ENCODE peak calls at places on chromosomes 12 and 14, in four cellular contexts. A, J, Y and S are unnamed samples. For H3K4me1, the result is how much of the 10 kb centered on the place peaks cover.

GRCh38 chr14:53655080-53655785 is 301.4 kb downstream of the BMP4 start:
- DNase-seq in J (no peak), Y (no peak), A (no peak), S (no peak)

GRCh38 chr12:98847242-98847641 is 202.2 kb downstream of the APAF1 start:
- DNase-seq in A (no peak), J (no peak), Y (no peak), S (no peak)

GRCh38 chr12:18750087-18750486 is 12.2 kb downstream of the CAPZA3 start:
- DNase-seq in Y (no peak), J (peak), A (no peak), S (no peak)

GRCh38 chr12:103809154-103809553 is 31.9 kb downstream of the NT5DC3 start:
- DNase-seq in Y (no peak), A (no peak), J (no peak), S (no peak)

GRCh38 chr12:15886372-15887042 is 4.3 kb downstream of the STRAP start:
- DNase-seq in A (peak), J (no peak), Y (no peak), S (no peak)

GRCh38 chr12:94282675-94283074 is 134.3 kb downstream of the PLXNC1 start:
- DNase-seq in Y (no peak), J (no peak), A (no peak), S (no peak)

GRCh38 chr12:121250359-121250758 is 40.4 kb downstream of the P2RX4 start:
- DNase-seq in J (no peak), A (no peak), Y (no peak), S (no peak)

GRCh38 chr12:4353785-4354208 is 25.7 kb downstream of the FGF23 start:
- DNase-seq in A (peak), J (no peak), Y (no peak), S (no peak)

GRCh38 chr12:130742112-130742511 is 26.0 kb upstream of the RIMBP2 start:
- DNase-seq in Y (no peak), A (no peak), J (no peak), S (no peak)

GRCh38 chr12:53169644-53170043 is 10.9 kb upstream of the ZNF740 start:
- DNase-seq in J (no peak), Y (no peak), A (no peak), S (no peak)

GRCh38 chr12:12265571-12266388 is 1.1 kb downstream of the LRP6 start:
- DNase-seq in J (peak), Y (no peak), A (peak), S (no peak)

GRCh38 chr12:69527506-69528272 is 57.5 kb downstream of the FRS2 start:
- DNase-seq in Y (no peak), J (peak), A (no peak), S (no peak)

GRCh38 chr14:81323621-81324400 is 76.3 kb downstream of the STON2 start:
- DNase-seq in J (no peak), Y (no peak), A (peak), S (no peak)

GRCh38 chr12:121114019-121114639 is 18.5 kb upstream of the P2RX7 start:
- DNase-seq in J (no peak), A (no peak), Y (no peak), S (no peak)

GRCh38 chr12:48489012-48489411 is 6.7 kb downstream of the C12orf54 start:
- DNase-seq in A (no peak), J (peak), Y (no peak), S (no peak)

GRCh38 chr12:27382924-27383323 is 50.3 kb downstream of the BMAL2 start:
- DNase-seq in Y (no peak), A (no peak), J (no peak), S (no peak)

GRCh38 chr14:72369106-72369505 is 436.9 kb downstream of the RGS6 start:
- DNase-seq in A (no peak), J (no peak), Y (no peak), S (no peak)

DNA sequence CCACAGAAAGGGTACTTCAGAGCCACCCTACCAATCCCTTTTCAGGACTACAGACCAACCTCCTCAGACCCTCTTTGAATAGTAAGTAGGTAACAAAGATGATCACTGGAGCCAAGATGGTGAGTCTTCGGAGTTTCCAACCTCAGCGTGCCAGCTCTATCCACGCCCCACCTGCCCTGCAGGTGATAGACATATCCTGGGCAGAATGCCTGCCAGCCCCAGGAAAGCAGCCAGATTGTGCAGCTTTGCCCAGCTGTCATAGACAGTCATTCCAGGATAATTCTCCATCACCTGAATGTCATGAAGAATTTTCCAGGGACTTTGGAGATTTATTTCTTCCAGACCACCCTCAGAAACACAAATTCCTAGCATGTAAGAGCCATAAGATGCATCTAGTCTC is 434.4 kb downstream of the RGS6 start:
- DNase-seq in A (no peak), Y (no peak), J (no peak), S (no peak)
- TF ChIP-seq POLR2A in A (no peak), Y (no peak), J (no peak), S (no peak)

GRCh38 chr12:65943388-65944137 is 119.3 kb downstream of the HMGA2 start:
- DNase-seq in A (no peak), J (no peak), Y (no peak), S (no peak)
- H3K4me1 ChIP-seq in A (under half), J (under half), Y (under half), S (under half)

DNA sequence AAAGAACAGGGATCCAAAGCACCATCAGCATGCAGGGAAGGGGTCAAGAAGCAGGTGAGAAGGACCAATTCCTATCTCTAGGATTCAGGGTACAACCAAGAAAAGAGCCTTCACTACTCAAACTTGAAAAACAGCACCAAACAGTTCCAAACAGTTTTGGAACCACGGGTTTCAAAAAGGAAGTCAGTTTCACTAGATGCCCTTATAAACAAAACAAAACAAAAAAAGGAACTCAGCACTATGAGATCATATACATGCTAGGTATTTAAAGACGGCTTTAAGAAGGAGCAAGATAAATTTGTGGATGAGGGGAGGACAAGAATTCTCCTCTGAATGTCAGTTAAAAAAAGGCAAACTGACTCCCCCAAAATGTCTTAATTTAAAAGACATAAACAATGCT is 6.0 kb downstream of the INSM2 start:
- DNase-seq in Y (no peak), A (no peak), J (no peak), S (no peak)
- TF ChIP-seq POLR2A in Y (no peak), A (no peak), J (no peak), S (no peak)

GRCh38 chr14:51680031-51680430 is 28.3 kb downstream of the FRMD6 start:
- DNase-seq in A (no peak), J (no peak), Y (no peak), S (no peak)
- H3K4me1 ChIP-seq in A (under half), J (under half), Y (half or more), S (under half)

DNA sequence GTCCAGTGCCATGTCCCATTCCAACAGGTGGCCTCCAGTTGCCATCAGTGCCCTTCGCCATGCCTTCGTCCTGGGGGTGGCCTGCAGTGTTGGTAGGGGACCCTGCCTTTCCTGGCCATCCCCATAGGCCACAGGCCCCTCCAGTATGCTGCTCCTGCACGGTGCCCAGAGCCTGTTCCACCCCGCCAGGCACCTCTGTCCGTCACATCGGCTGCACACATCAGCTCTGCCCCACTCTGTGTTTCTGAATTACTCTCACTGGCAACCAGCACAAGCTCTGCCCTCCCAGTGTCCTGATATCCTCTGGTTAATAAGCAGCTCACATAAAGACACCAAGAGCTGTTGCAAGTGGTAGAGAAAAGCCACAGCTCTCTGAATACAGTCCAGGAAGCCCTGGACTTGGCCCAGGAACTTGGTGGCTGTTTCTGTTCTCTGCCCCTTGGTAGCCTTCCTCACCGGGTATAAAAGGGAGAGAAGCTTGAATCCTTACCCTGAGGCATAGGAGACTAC is 31.3 kb upstream of the ATP2A2 start:
- DNase-seq in A (peak), J (no peak), Y (no peak), S (peak)
- TF ChIP-seq POLR2A in A (peak), J (no peak), Y (no peak), S (peak)

GRCh38 chr12:2319747-2320146 is 267.0 kb downstream of the CACNA1C start:
- DNase-seq in A (no peak), J (peak), Y (no peak), S (no peak)
- H3K4me1 ChIP-seq in A (under half), J (under half), Y (under half), S (under half)

GRCh38 chr14:43001729-43002128 is 1395.1 kb downstream of the LRFN5 start:
- DNase-seq in J (no peak), A (no peak), Y (no peak), S (no peak)
- TF ChIP-seq POLR2A in J (no peak), A (no peak), Y (no peak), S (no peak)

DNA sequence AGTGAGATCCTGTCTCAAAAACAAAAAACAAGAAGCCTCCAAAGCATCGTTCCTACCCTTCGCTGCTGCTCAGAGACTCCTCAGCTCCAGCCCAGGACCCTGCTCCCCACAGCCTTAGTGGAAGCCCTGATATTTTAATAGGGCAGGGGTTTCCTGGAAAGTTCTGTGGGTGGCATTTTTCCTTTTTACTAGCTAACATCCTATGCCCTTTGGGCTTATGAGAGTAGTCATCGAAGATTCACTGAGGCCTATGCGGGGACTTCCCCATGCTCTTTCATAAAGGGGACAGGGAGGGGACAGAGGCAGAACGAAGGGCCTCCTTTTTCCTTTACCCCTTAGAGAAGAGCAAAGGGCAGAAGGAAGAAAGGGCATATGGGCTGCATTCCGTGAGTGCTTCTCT is 8.3 kb downstream of the LAG3 start:
- DNase-seq in Y (no peak), J (no peak), A (no peak), S (no peak)
- H3K4me1 ChIP-seq in Y (under half), J (under half), A (under half), S (under half)

GRCh38 chr14:20684662-20685456 is 499 bp downstream of the RNASE4 start:
- DNase-seq in Y (peak), J (peak), A (peak), S (peak)

GRCh38 chr14:20683125-20683895 is 1.1 kb upstream of the RNASE4 start:
- DNase-seq in Y (peak), A (peak), J (peak), S (peak)

GRCh38 chr14:20682435-20683124 is 1.8 kb upstream of the RNASE4 start:
- DNase-seq in A (peak), Y (peak), J (peak), S (peak)

GRCh38 chr14:20682127-20682434 is 2.3 kb upstream of the RNASE4 start:
- DNase-seq in J (no peak), A (no peak), Y (no peak), S (no peak)

GRCh38 chr14:20683896-20684661 is at the start of gene RNASE4:
- DNase-seq in J (peak), Y (peak), A (peak), S (peak)
- TF ChIP-seq POLR2A in J (peak), Y (peak), A (peak), S (peak)

DNA sequence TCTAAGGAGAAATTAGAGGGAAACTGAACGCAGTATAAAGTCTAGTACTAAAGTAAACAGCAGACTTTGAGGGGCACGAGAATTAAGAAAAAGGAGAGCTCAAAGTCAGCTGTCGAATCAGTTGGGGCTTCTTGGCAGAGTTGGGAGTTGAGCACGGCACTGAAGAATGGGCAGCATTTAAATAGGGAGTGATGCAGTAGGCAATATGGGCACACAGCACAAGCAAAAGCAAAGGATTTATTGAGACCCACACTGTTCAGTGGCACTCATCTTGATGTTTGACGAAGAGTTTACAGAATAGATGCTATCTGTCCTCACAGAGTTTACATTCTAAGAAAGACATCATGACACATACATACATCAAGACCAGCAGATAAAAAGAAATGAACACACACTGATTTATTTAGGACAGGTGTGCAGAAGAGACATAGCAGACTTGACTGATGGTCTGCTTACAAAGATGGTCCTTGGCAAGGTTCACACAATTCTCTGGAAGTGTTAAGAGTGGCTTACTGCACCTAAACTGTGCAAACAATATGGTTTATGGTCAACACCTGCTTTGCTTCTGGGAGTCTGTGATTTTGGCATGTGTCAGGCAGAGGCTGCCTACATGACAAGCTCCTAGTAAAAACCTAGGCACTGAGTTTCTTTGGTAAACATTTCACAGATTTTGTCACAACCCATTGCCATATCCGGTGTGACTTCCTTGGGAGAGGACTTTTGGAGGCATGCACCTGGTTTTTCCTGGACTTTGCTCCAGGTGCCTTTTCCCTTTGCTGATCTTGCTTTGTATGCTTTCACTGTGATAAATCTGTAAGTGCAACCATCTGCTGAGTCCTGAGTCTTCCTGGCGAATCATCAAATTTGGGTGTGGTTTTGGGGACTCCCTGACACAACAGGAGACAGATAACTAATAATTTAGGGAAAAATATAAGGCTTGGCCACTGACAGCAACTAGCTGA is 26.3 kb downstream of the ALKBH1 start:
- DNase-seq in J (peak), Y (no peak), A (peak), S (peak)
- H3K4me1 ChIP-seq in J (under half), Y (under half), A (under half), S (under half)